ENCODE peak calls at places on chromosomes 13 and 19, in seven cellular contexts. C is neuronal stem cell, N is H9, D is mesendoderm, M is H1, I is IMR-90, Z is trophoblast cell. L is an unnamed sample.

GRCh38 chr13:19632915-19633339 is 532 bp upstream of the MPHOSPH8 start:
- DNase-seq in C (no peak), I (no peak), M (no peak), N (no peak), D (no peak), Z (no peak), L (no peak)

GRCh38 chr19:23436944-23437343 is 41.7 kb upstream of the ZNF91 start:
- DNase-seq in Z (peak; percentile 45), D (peak; percentile 54), M (no peak), N (peak; percentile 28), I (no peak), C (no peak), L (no peak)

GRCh38 chr19:38708413-38709024 is 35.8 kb downstream of the CAPN12 start:
- DNase-seq in C (no peak), I (no peak), Z (no peak), D (no peak), N (no peak), M (no peak), L (no peak)

GRCh38 chr13:63396746-63397145 is 1981.1 kb upstream of the PCDH20 start:
- DNase-seq in D (no peak), C (no peak), M (no peak), N (no peak), Z (no peak), I (no peak), L (no peak)

GRCh38 chr13:19661126-19661525 is 27.7 kb downstream of the MPHOSPH8 start:
- DNase-seq in C (no peak), M (no peak), Z (no peak), N (no peak), D (no peak), I (no peak), L (no peak)

GRCh38 chr13:30880756-30881155 is 25.3 kb upstream of the MEDAG start:
- DNase-seq in C (no peak), M (no peak), I (peak; percentile 97), N (no peak), D (no peak), Z (peak; percentile 30), L (peak; percentile 97)

GRCh38 chr13:53250272-53250875 is 221.8 kb downstream of the OLFM4 start:
- DNase-seq in C (peak; percentile 80), D (peak; percentile 85), M (no peak), Z (peak; percentile 90), I (peak; percentile 72), N (no peak), L (peak; percentile 67)

GRCh38 chr13:97911311-97912138 is 42.0 kb upstream of the IPO5 start:
- DNase-seq in M (no peak), N (peak; percentile 64), Z (peak; percentile 96), I (peak; percentile 32), D (peak; percentile 73), C (no peak), L (no peak)

GRCh38 chr19:12872941-12873890 is 8.0 kb downstream of the DNASE2 start:
- DNase-seq in D (peak; percentile 66), Z (peak; percentile 97), I (peak; percentile 37), N (peak; percentile 84), C (no peak), M (no peak), L (peak; percentile 26)

GRCh38 chr19:54104998-54105715 is 2.5 kb downstream of the NDUFA3 start:
- DNase-seq in I (no peak), Z (no peak), M (no peak), D (no peak), C (no peak), N (no peak), L (no peak)

GRCh38 chr19:1260749-1261511 is 8.2 kb upstream of the CIRBP start:
- DNase-seq in C (peak; percentile 97), Z (peak; percentile 99), M (peak; percentile 93), D (peak; percentile 97), N (peak; percentile 97), I (peak; percentile 96), L (peak; percentile 95)
- H4K8ac ChIP-seq in C (no peak overlapping the region), Z (peak overlapping the region; percentile 83), M (peak overlapping the region; percentile 45), D (no peak overlapping the region), N (no peak overlapping the region), I (peak overlapping the region; percentile 76), L (peak overlapping the region; percentile 93)

GRCh38 chr13:111490611-111491010 is 170.2 kb downstream of the TEX29 start:
- DNase-seq in N (no peak), Z (no peak), D (no peak), I (no peak), M (no peak), C (no peak), L (no peak)

GRCh38 chr13:111491021-111491420 is 170.6 kb downstream of the TEX29 start:
- DNase-seq in I (no peak), N (no peak), M (no peak), Z (no peak), C (no peak), D (no peak), L (no peak)

GRCh38 chr13:111492958-111493357 is 172.5 kb downstream of the TEX29 start:
- DNase-seq in D (no peak), M (no peak), Z (no peak), N (no peak), C (no peak), I (no peak), L (no peak)

GRCh38 chr13:111492341-111492945 is 172.0 kb downstream of the TEX29 start:
- DNase-seq in C (no peak), N (no peak), M (no peak), I (no peak), Z (no peak), D (no peak), L (no peak)

DNA sequence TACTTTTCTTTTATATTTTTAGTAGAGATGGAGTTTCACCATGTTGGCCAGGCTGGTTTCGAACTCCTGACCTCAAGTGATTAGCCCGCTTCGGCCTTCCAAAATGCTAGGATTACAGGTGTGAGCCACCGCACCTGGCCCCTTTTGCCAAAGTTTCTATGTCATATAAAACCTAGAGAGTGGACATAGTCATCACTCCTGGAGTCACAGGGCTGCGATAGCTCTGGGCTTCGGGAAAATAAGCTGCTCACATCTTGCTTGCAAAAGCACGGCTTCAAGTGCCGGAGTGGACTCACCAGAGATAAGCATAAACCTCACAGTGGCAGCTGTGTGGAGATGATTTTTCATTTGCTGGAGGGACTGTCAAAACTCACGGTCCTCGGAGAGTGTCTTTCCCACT is 171.2 kb downstream of the TEX29 start:
- DNase-seq in C (no peak), M (no peak), I (no peak), N (no peak), D (no peak), Z (no peak), L (no peak)
- H4K8ac ChIP-seq in C (no peak overlapping the region), M (no peak overlapping the region), I (no peak overlapping the region), N (no peak overlapping the region), D (no peak overlapping the region), Z (no peak overlapping the region), L (no peak overlapping the region)

GRCh38 chr19:42295831-42296525 is 6.0 kb upstream of the PRR19 start:
- DNase-seq in C (peak; percentile 65), D (peak; percentile 83), I (peak; percentile 41), M (peak; percentile 65), Z (peak; percentile 90), N (peak; percentile 91), L (peak; percentile 66)
- H4K8ac ChIP-seq in C (no peak overlapping the region), D (no peak overlapping the region), I (no peak overlapping the region), M (no peak overlapping the region), Z (no peak overlapping the region), N (no peak overlapping the region), L (no peak overlapping the region)

GRCh38 chr13:45143346-45143751 is 23.0 kb downstream of the GTF2F2 start:
- DNase-seq in Z (peak; percentile 96), M (no peak), I (peak; percentile 88), D (no peak), C (no peak), N (no peak), L (peak; percentile 82)
- H4K8ac ChIP-seq in Z (no peak overlapping the region), M (no peak overlapping the region), I (peak overlapping the region; percentile 15), D (no peak overlapping the region), C (no peak overlapping the region), N (no peak overlapping the region), L (peak overlapping the region; percentile 90)

GRCh38 chr19:14470031-14470876 is 4.9 kb downstream of the PTGER1 start:
- DNase-seq in C (no peak), M (no peak), N (no peak), Z (no peak), D (no peak), I (no peak), L (no peak)
- H4K8ac ChIP-seq in C (no peak overlapping the region), M (no peak overlapping the region), N (no peak overlapping the region), Z (no peak overlapping the region), D (no peak overlapping the region), I (no peak overlapping the region), L (no peak overlapping the region)

GRCh38 chr19:6260912-6261636 is 18.7 kb downstream of the MLLT1 start:
- DNase-seq in C (no peak), D (peak; percentile 66), M (peak; percentile 38), Z (peak; percentile 12), I (peak; percentile 22), N (peak; percentile 77), L (peak; percentile 47)
- H4K8ac ChIP-seq in C (no peak overlapping the region), D (no peak overlapping the region), M (no peak overlapping the region), Z (no peak overlapping the region), I (no peak overlapping the region), N (no peak overlapping the region), L (no peak overlapping the region)

DNA sequence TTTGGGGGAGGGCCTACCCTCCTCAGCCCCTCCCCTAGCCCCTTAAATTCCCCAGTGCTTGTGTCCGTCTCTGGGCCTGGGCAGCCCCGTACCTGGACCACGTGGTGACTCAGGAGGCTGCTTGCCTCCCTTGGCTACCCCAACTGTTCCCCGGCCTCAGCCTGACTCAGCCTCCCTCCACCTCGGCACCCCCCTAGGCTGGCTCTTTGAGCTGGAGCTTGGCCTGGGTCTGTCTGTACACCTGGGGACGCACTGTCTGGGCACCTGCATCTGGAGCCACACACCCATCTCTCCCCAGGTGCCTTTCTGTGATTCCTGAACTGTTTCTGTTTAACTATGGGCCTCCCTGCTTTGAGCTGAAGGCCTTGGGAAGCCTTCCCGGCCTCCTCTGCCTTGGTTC is 1.8 kb upstream of the KLK14 start:
- DNase-seq in I (no peak), M (no peak), C (no peak), N (no peak), Z (no peak), D (no peak), L (no peak)
- H4K8ac ChIP-seq in I (no peak overlapping the region), M (no peak overlapping the region), C (no peak overlapping the region), N (no peak overlapping the region), Z (no peak overlapping the region), D (no peak overlapping the region), L (no peak overlapping the region)

GRCh38 chr13:50999641-51000040 is 90.0 kb downstream of the RNASEH2B start:
- DNase-seq in M (no peak), D (no peak), C (no peak), Z (no peak), N (no peak), I (no peak), L (no peak)
- H4K8ac ChIP-seq in M (no peak overlapping the region), D (no peak overlapping the region), C (no peak overlapping the region), Z (no peak overlapping the region), N (no peak overlapping the region), I (no peak overlapping the region), L (no peak overlapping the region)

DNA sequence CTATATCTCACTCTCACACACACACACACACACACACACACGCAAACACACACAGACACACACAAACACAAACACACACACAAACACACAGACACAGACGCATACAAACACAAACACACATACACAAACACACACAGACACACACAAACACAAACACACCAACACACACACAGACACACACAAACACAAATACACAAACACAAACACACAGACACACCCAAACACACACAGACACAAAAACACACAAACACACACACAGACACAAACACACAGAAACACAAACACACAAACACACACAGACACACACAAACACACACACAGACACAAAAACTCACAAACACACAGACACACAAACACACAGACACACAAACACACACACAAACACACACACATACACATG is 329.0 kb downstream of the ZNF536 start:
- DNase-seq in I (no peak), D (no peak), C (no peak), Z (no peak), M (no peak), N (no peak), L (no peak)
- H4K8ac ChIP-seq in I (no peak overlapping the region), D (no peak overlapping the region), C (no peak overlapping the region), Z (no peak overlapping the region), M (no peak overlapping the region), N (no peak overlapping the region), L (no peak overlapping the region)